ENCODE peak calls at places on chromosomes 11 and 22, in four cellular contexts. One of them, this sample, is unnamed.
A peak's percentile ranks its signal among the peaks of the same experiment; 100 is the strongest.

GRCh38 chr11:118914178-118914918 is 11.4 kb downstream of the BCL9L start:
- DNase-seq in WTC11: no peak
- DNase-seq in K562: no peak
- DNase-seq in HepG2: peak; percentile 53
- DNase-seq in this sample: no peak

GRCh38 chr22:20574920-20575353 is 67.5 kb downstream of the MED15 start:
- DNase-seq in WTC11: no peak
- DNase-seq in K562: no peak
- DNase-seq in HepG2: no peak
- DNase-seq in this sample: no peak

GRCh38 chr22:42991010-42991651 is 23.8 kb downstream of the PACSIN2 start:
- DNase-seq in WTC11: no peak
- DNase-seq in K562: no peak
- DNase-seq in HepG2: no peak
- DNase-seq in this sample: no peak

GRCh38 chr11:16945671-16946469 is 68.3 kb downstream of the PLEKHA7 start:
- DNase-seq in WTC11: peak; percentile 45
- DNase-seq in K562: peak; percentile 68
- DNase-seq in HepG2: peak; percentile 68
- DNase-seq in this sample: peak; percentile 76

GRCh38 chr11:102577182-102577581 is 46.6 kb upstream of the MMP7 start:
- DNase-seq in WTC11: no peak
- DNase-seq in K562: no peak
- DNase-seq in HepG2: no peak
- DNase-seq in this sample: no peak

GRCh38 chr11:2206291-2206690 is 34.7 kb upstream of the TH start:
- DNase-seq in WTC11: peak; percentile 4
- DNase-seq in K562: peak; percentile 5
- DNase-seq in HepG2: no peak
- DNase-seq in this sample: no peak

GRCh38 chr11:120521176-120521575 is 9.6 kb downstream of the GRIK4 start:
- DNase-seq in WTC11: no peak
- DNase-seq in K562: no peak
- DNase-seq in HepG2: no peak
- DNase-seq in this sample: no peak

GRCh38 chr22:35894937-35895708 is 133.5 kb downstream of the RBFOX2 start:
- DNase-seq in WTC11: no peak
- DNase-seq in K562: no peak
- DNase-seq in HepG2: no peak
- DNase-seq in this sample: no peak

GRCh38 chr11:110481523-110481922 is 51.8 kb downstream of the FDX1 start:
- DNase-seq in WTC11: no peak
- DNase-seq in K562: no peak
- DNase-seq in HepG2: no peak
- DNase-seq in this sample: no peak

GRCh38 chr11:64001552-64002427 is 15.6 kb downstream of the OTUB1 start:
- DNase-seq in WTC11: no peak
- DNase-seq in K562: no peak
- DNase-seq in HepG2: no peak
- DNase-seq in this sample: no peak

GRCh38 chr11:61510980-61511373 is 2.4 kb downstream of the LRRC10B start:
- DNase-seq in WTC11: no peak
- DNase-seq in K562: no peak
- DNase-seq in HepG2: no peak
- DNase-seq in this sample: no peak

GRCh38 chr11:9550209-9550628 is 23.3 kb upstream of the WEE1 start:
- DNase-seq in WTC11: no peak
- DNase-seq in K562: no peak
- DNase-seq in HepG2: no peak
- DNase-seq in this sample: no peak

GRCh38 chr11:28874706-28875105 is 766.5 kb downstream of the METTL15 start:
- DNase-seq in WTC11: no peak
- DNase-seq in K562: no peak
- DNase-seq in HepG2: no peak
- DNase-seq in this sample: no peak

GRCh38 chr11:1109101-1109917 is 34.6 kb downstream of the MUC2 start:
- DNase-seq in WTC11: no peak
- DNase-seq in K562: no peak
- DNase-seq in HepG2: no peak
- DNase-seq in this sample: no peak

GRCh38 chr11:62688481-62688880 is 849 bp downstream of the LRRN4CL start:
- DNase-seq in WTC11: no peak
- DNase-seq in K562: no peak
- DNase-seq in HepG2: no peak
- DNase-seq in this sample: no peak

GRCh38 chr11:61586792-61587430 is 6.0 kb upstream of the SYT7 start:
- DNase-seq in WTC11: no peak
- DNase-seq in K562: no peak
- DNase-seq in HepG2: peak; percentile 46
- DNase-seq in this sample: no peak

GRCh38 chr11:122995526-122995925 is 13.9 kb upstream of the BSX start:
- DNase-seq in WTC11: no peak
- DNase-seq in K562: no peak
- DNase-seq in HepG2: no peak
- DNase-seq in this sample: no peak

GRCh38 chr11:9616042-9616640 is 42.7 kb downstream of the WEE1 start:
- DNase-seq in WTC11: no peak
- DNase-seq in K562: no peak
- DNase-seq in HepG2: no peak
- DNase-seq in this sample: no peak

GRCh38 chr11:13962562-13963168 is at the start of gene SPON1:
- DNase-seq in WTC11: peak; percentile 73
- DNase-seq in K562: no peak
- DNase-seq in HepG2: no peak
- DNase-seq in this sample: no peak

GRCh38 chr11:2519517-2519878 is 74.7 kb downstream of the KCNQ1 start:
- DNase-seq in WTC11: no peak
- DNase-seq in K562: no peak
- DNase-seq in HepG2: no peak
- DNase-seq in this sample: no peak

GRCh38 chr22:38860291-38861169 is 11.5 kb downstream of the CBX6 start:
- DNase-seq in WTC11: peak; percentile 46
- DNase-seq in K562: no peak
- DNase-seq in HepG2: peak; percentile 38
- DNase-seq in this sample: no peak

GRCh38 chr11:71203681-71204080 is 48.7 kb downstream of the SHANK2 start:
- DNase-seq in WTC11: no peak
- DNase-seq in K562: no peak
- DNase-seq in HepG2: no peak
- DNase-seq in this sample: no peak

GRCh38 chr11:45096636-45097035 is 49.8 kb upstream of the PRDM11 start:
- DNase-seq in WTC11: no peak
- DNase-seq in K562: no peak
- DNase-seq in HepG2: no peak
- DNase-seq in this sample: no peak

GRCh38 chr11:73596547-73596946 is 1.4 kb downstream of the FAM168A start:
- DNase-seq in WTC11: no peak
- DNase-seq in K562: no peak
- DNase-seq in HepG2: no peak
- DNase-seq in this sample: no peak

GRCh38 chr11:76445122-76446084 is 585 bp downstream of the EMSY start:
- DNase-seq in WTC11: peak; percentile 81
- DNase-seq in K562: peak; percentile 85
- DNase-seq in HepG2: peak; percentile 79
- DNase-seq in this sample: peak; percentile 85

GRCh38 chr11:69911310-69912160 is 92.3 kb upstream of the FGF3 start:
- DNase-seq in WTC11: peak; percentile 14
- DNase-seq in K562: no peak
- DNase-seq in HepG2: no peak
- DNase-seq in this sample: no peak

GRCh38 chr22:17131686-17132085 is 10.5 kb upstream of the TMEM121B start:
- DNase-seq in WTC11: peak; percentile 66
- DNase-seq in K562: no peak
- DNase-seq in HepG2: no peak
- DNase-seq in this sample: no peak

GRCh38 chr11:3000032-3000961 is 8.2 kb upstream of the NAP1L4 start:
- DNase-seq in WTC11: no peak
- DNase-seq in K562: no peak
- DNase-seq in HepG2: no peak
- DNase-seq in this sample: no peak

GRCh38 chr11:61004841-61005240 is 33.4 kb downstream of the CD6 start:
- DNase-seq in WTC11: no peak
- DNase-seq in K562: no peak
- DNase-seq in HepG2: no peak
- DNase-seq in this sample: no peak

GRCh38 chr11:116885951-116886629 is 48.7 kb upstream of the APOA1 start:
- DNase-seq in WTC11: no peak
- DNase-seq in K562: no peak
- DNase-seq in HepG2: no peak
- DNase-seq in this sample: no peak

GRCh38 chr22:45006873-45007246 is 2.9 kb downstream of the PHF21B start:
- DNase-seq in WTC11: peak; percentile 78
- DNase-seq in K562: peak; percentile 11
- DNase-seq in HepG2: no peak
- DNase-seq in this sample: no peak

GRCh38 chr11:117976445-117976844 is 9.7 kb upstream of the IL10RA start:
- DNase-seq in WTC11: no peak
- DNase-seq in K562: no peak
- DNase-seq in HepG2: no peak
- DNase-seq in this sample: no peak

GRCh38 chr22:26527167-26527566 is 14.9 kb upstream of the TFIP11 start:
- DNase-seq in WTC11: no peak
- DNase-seq in K562: no peak
- DNase-seq in HepG2: no peak
- DNase-seq in this sample: no peak

GRCh38 chr11:76209671-76209955 is 3.3 kb upstream of the WNT11 start:
- DNase-seq in WTC11: no peak
- DNase-seq in K562: no peak
- DNase-seq in HepG2: no peak
- DNase-seq in this sample: no peak

GRCh38 chr11:129933262-129933661 is 37.9 kb upstream of the NFRKB start:
- DNase-seq in WTC11: no peak
- DNase-seq in K562: no peak
- DNase-seq in HepG2: no peak
- DNase-seq in this sample: no peak

GRCh38 chr22:46044718-46045458 is 67.9 kb upstream of the WNT7B start:
- DNase-seq in WTC11: peak; percentile 56
- DNase-seq in K562: no peak
- DNase-seq in HepG2: no peak
- DNase-seq in this sample: no peak

GRCh38 chr11:133928628-133929059 is 28.1 kb downstream of the IGSF9B start:
- DNase-seq in WTC11: peak; percentile 24
- DNase-seq in K562: no peak
- DNase-seq in HepG2: no peak
- DNase-seq in this sample: no peak
- TF ChIP-seq HMGXB4 in WTC11: no peak
- TF ChIP-seq HMGXB4 in K562: no peak
- TF ChIP-seq HMGXB4 in HepG2: no peak
- TF ChIP-seq HMGXB4 in this sample: no peak

GRCh38 chr11:48096588-48097525 is 116.5 kb downstream of the PTPRJ start:
- DNase-seq in WTC11: no peak
- DNase-seq in K562: no peak
- DNase-seq in HepG2: peak; percentile 31
- DNase-seq in this sample: no peak
- TF ChIP-seq HMGXB4 in WTC11: no peak
- TF ChIP-seq HMGXB4 in K562: no peak
- TF ChIP-seq HMGXB4 in HepG2: no peak
- TF ChIP-seq HMGXB4 in this sample: no peak

GRCh38 chr11:23181022-23181807 is 320.9 kb upstream of the CCDC179 start:
- DNase-seq in WTC11: no peak
- DNase-seq in K562: no peak
- DNase-seq in HepG2: no peak
- DNase-seq in this sample: no peak
- TF ChIP-seq HMGXB4 in WTC11: no peak
- TF ChIP-seq HMGXB4 in K562: no peak
- TF ChIP-seq HMGXB4 in HepG2: no peak
- TF ChIP-seq HMGXB4 in this sample: no peak

DNA sequence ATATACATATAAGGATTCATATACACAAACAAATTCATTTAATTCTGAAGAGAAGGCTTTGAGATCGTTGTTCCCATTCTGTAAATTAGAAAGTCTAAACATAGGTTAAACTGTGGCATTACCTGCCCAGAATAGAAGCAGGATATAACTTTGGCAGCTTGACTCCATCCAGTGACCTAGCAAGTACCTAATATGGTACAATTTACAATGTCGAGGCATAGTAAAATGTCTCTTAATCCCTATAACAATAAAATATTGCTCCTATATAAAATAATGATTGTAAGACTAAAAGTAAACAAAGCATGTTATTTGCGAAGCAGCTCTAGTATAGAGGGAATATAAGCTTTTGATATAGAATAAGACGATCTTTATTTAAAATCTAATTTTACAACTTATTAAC is 756.0 kb downstream of the LUZP2 start:
- DNase-seq in WTC11: no peak
- DNase-seq in K562: no peak
- DNase-seq in HepG2: no peak
- DNase-seq in this sample: no peak
- TF ChIP-seq HMGXB4 in WTC11: no peak
- TF ChIP-seq HMGXB4 in K562: no peak
- TF ChIP-seq HMGXB4 in HepG2: no peak
- TF ChIP-seq HMGXB4 in this sample: no peak

GRCh38 chr11:27719575-27719925 is 19.3 kb upstream of the BDNF start:
- DNase-seq in WTC11: no peak
- DNase-seq in K562: no peak
- DNase-seq in HepG2: no peak
- DNase-seq in this sample: no peak
- TF ChIP-seq HMGXB4 in WTC11: no peak
- TF ChIP-seq HMGXB4 in K562: no peak
- TF ChIP-seq HMGXB4 in HepG2: no peak
- TF ChIP-seq HMGXB4 in this sample: no peak

GRCh38 chr11:134333312-134333711 is 1.5 kb downstream of the GLB1L2 start:
- DNase-seq in WTC11: no peak
- DNase-seq in K562: no peak
- DNase-seq in HepG2: no peak
- DNase-seq in this sample: no peak

GRCh38 chr11:134332189-134332631 is 422 bp downstream of the GLB1L2 start:
- DNase-seq in WTC11: peak; percentile 58
- DNase-seq in K562: peak; percentile 57
- DNase-seq in HepG2: no peak
- DNase-seq in this sample: no peak

GRCh38 chr11:134332782-134333181 is 994 bp downstream of the GLB1L2 start:
- DNase-seq in WTC11: no peak
- DNase-seq in K562: no peak
- DNase-seq in HepG2: no peak
- DNase-seq in this sample: no peak

GRCh38 chr11:134330611-134331564 is 900 bp upstream of the GLB1L2 start:
- DNase-seq in WTC11: no peak
- DNase-seq in K562: no peak
- DNase-seq in HepG2: peak; percentile 15
- DNase-seq in this sample: no peak

GRCh38 chr11:134331565-134332188 is at the start of gene GLB1L2:
- DNase-seq in WTC11: peak; percentile 87
- DNase-seq in K562: peak; percentile 99
- DNase-seq in HepG2: peak; percentile 35
- DNase-seq in this sample: peak; percentile 35
- TF ChIP-seq HMGXB4 in WTC11: no peak
- TF ChIP-seq HMGXB4 in K562: peak; percentile 86
- TF ChIP-seq HMGXB4 in HepG2: no peak
- TF ChIP-seq HMGXB4 in this sample: no peak

GRCh38 chr11:32069361-32070058 is 21.4 kb upstream of the RCN1 start:
- DNase-seq in WTC11: no peak
- DNase-seq in K562: no peak
- DNase-seq in HepG2: no peak
- DNase-seq in this sample: no peak
- TF ChIP-seq HMGXB4 in WTC11: no peak
- TF ChIP-seq HMGXB4 in K562: no peak
- TF ChIP-seq HMGXB4 in HepG2: no peak
- TF ChIP-seq HMGXB4 in this sample: no peak